ENCODE peak calls at places on chromosomes 6 and 20, in ten cellular contexts. L is H1, J is K562, W is T-helper 2 cell, O is cardiac muscle cell, V is GM04504, H is left colon, P is amygdala, N is naive B cell, Y is AG10803. M is an unnamed sample.
A peak's percentile ranks its signal among the peaks of the same experiment; 100 is the strongest.

GRCh38 chr20:56873836-56874235 is 244.7 kb downstream of the TFAP2C start:
- DNase-seq in N (no peak), W (no peak), H (no peak), J (no peak), P (no peak), L (no peak), O (no peak), V (no peak), Y (no peak), M (no peak)

GRCh38 chr6:26240981-26241770 is 123.8 kb upstream of the BTN3A2 start:
- DNase-seq in H (no peak), P (no peak), N (peak; percentile 57), L (no peak), W (peak; percentile 44), O (peak; percentile 89), V (no peak), Y (peak; percentile 73), J (no peak), M (no peak)

GRCh38 chr6:121614115-121614514 is 178.7 kb downstream of the GJA1 start:
- DNase-seq in N (no peak), P (no peak), O (peak; percentile 65), J (no peak), Y (no peak), V (no peak), H (no peak), W (no peak), L (no peak), M (no peak)

GRCh38 chr6:9563996-9564395 is 850.9 kb downstream of the TFAP2A start:
- DNase-seq in H (no peak), P (no peak), V (peak; percentile 84), N (no peak), Y (peak; percentile 51), J (no peak), W (no peak), O (peak; percentile 14), L (no peak), M (no peak)

GRCh38 chr6:117829594-117830319 is 77.3 kb upstream of the SLC35F1 start:
- DNase-seq in H (no peak), V (no peak), N (no peak), L (peak; percentile 78), J (no peak), O (peak; percentile 20), W (no peak), Y (peak; percentile 4), P (no peak), M (no peak)

GRCh38 chr20:21270806-21271205 is 32.3 kb upstream of the XRN2 start:
- DNase-seq in O (no peak), W (no peak), L (no peak), J (no peak), Y (no peak), H (no peak), N (no peak), V (no peak), P (no peak), M (no peak)

GRCh38 chr20:54950285-54950684 is 474.9 kb downstream of the DOK5 start:
- DNase-seq in L (no peak), J (no peak), V (no peak), H (no peak), O (no peak), P (no peak), W (no peak), Y (no peak), N (no peak), M (no peak)

GRCh38 chr6:56491606-56492328 is 150.9 kb downstream of the DST start:
- DNase-seq in J (no peak), P (no peak), N (no peak), O (peak; percentile 50), V (peak; percentile 27), Y (no peak), H (no peak), W (no peak), L (no peak), M (no peak)

GRCh38 chr6:30790734-30791383 is 46.5 kb upstream of the IER3 start:
- DNase-seq in W (no peak), H (no peak), L (no peak), N (no peak), Y (no peak), V (no peak), O (no peak), P (no peak), J (no peak), M (no peak)

GRCh38 chr6:27478141-27478705 is 5.3 kb upstream of the ZNF184 start:
- DNase-seq in Y (peak; percentile 24), L (no peak), V (no peak), W (no peak), N (no peak), H (no peak), O (peak; percentile 47), J (no peak), P (no peak), M (no peak)

GRCh38 chr6:124958759-124959354 is 3.4 kb upstream of the RNF217 start:
- DNase-seq in W (no peak), O (peak; percentile 41), L (no peak), J (no peak), H (no peak), V (no peak), N (no peak), Y (peak; percentile 45), P (no peak), M (no peak)

GRCh38 chr6:46199387-46199786 is 28.6 kb upstream of the ENPP5 start:
- DNase-seq in J (no peak), V (no peak), P (no peak), O (peak; percentile 90), Y (peak; percentile 61), N (no peak), W (no peak), L (no peak), H (no peak), M (no peak)

GRCh38 chr20:45359406-45360148 is 3.4 kb upstream of the SYS1 start:
- DNase-seq in O (peak; percentile 89), J (no peak), H (no peak), P (no peak), Y (peak; percentile 60), W (no peak), N (no peak), V (no peak), L (no peak), M (no peak)

GRCh38 chr6:157513004-157513603 is 132.1 kb downstream of the ZDHHC14 start:
- DNase-seq in Y (no peak), H (no peak), V (no peak), O (no peak), J (no peak), P (no peak), L (no peak), N (no peak), W (no peak), M (no peak)

GRCh38 chr6:139531148-139531547 is 156.7 kb upstream of the CITED2 start:
- DNase-seq in H (no peak), J (peak; percentile 39), P (no peak), O (no peak), W (peak; percentile 11), N (no peak), Y (no peak), V (no peak), L (no peak), M (no peak)

GRCh38 chr6:132669690-132670291 is 10.8 kb upstream of the TAAR1 start:
- DNase-seq in Y (peak; percentile 43), H (no peak), W (no peak), J (no peak), V (no peak), O (peak; percentile 75), N (peak; percentile 34), P (no peak), L (no peak), M (peak; percentile 11)

GRCh38 chr20:32709528-32710121 is 33.6 kb downstream of the COMMD7 start:
- DNase-seq in H (no peak), J (no peak), L (no peak), V (no peak), Y (no peak), O (peak; percentile 16), P (no peak), N (no peak), W (no peak), M (no peak)

GRCh38 chr20:58014628-58015315 is 213.7 kb downstream of the ANKRD60 start:
- DNase-seq in V (no peak), W (no peak), O (no peak), N (no peak), Y (no peak), P (no peak), H (no peak), J (no peak), L (no peak), M (no peak)

GRCh38 chr20:29497261-29497671 is 1760.2 kb upstream of the DEFB115 start:
- DNase-seq in N (peak; percentile 38), W (peak; percentile 8), L (no peak), Y (peak; percentile 0), O (peak; percentile 52), P (no peak), V (no peak), J (peak; percentile 36), H (peak; percentile 8), M (no peak)

GRCh38 chr6:159151266-159151855 is 17.8 kb upstream of the FNDC1 start:
- DNase-seq in L (no peak), N (peak; percentile 49), Y (peak; percentile 64), O (peak; percentile 76), W (no peak), H (peak; percentile 61), P (no peak), J (peak; percentile 80), V (no peak), M (no peak)

GRCh38 chr6:166707045-166707444 is 80.0 kb upstream of the RPS6KA2 start:
- DNase-seq in N (no peak), V (no peak), W (no peak), H (peak; percentile 54), J (no peak), Y (peak; percentile 17), P (peak; percentile 36), L (peak; percentile 81), O (peak; percentile 56), M (no peak)

GRCh38 chr6:26474439-26474881 is 16.7 kb downstream of the BTN2A1 start:
- DNase-seq in H (no peak), W (no peak), N (no peak), O (no peak), V (no peak), J (no peak), P (no peak), Y (no peak), L (no peak), M (no peak)

GRCh38 chr6:117072134-117072533 is 193.2 kb upstream of the VGLL2 start:
- DNase-seq in H (no peak), P (no peak), W (no peak), J (no peak), V (no peak), O (no peak), N (no peak), L (no peak), Y (no peak), M (no peak)

GRCh38 chr6:33702345-33702977 is 9.0 kb downstream of the UQCC2 start:
- DNase-seq in H (no peak), L (no peak), N (no peak), Y (peak; percentile 69), J (peak; percentile 62), P (no peak), V (peak; percentile 47), W (no peak), O (peak; percentile 69), M (no peak)

GRCh38 chr20:38321959-38322598 is 18.1 kb downstream of the BPI start:
- DNase-seq in N (no peak), V (peak; percentile 28), P (peak; percentile 43), O (peak; percentile 81), J (peak; percentile 64), H (peak; percentile 10), L (no peak), W (no peak), Y (peak; percentile 70), M (no peak)

GRCh38 chr6:90222724-90223198 is 73.9 kb downstream of the BACH2 start:
- DNase-seq in W (no peak), P (no peak), L (no peak), V (no peak), H (no peak), O (no peak), Y (no peak), J (no peak), N (no peak), M (peak; percentile 15)

GRCh38 chr6:42979523-42980177 is 669 bp upstream of the PEX6 start:
- DNase-seq in W (no peak), Y (peak; percentile 38), V (no peak), L (no peak), O (no peak), N (no peak), H (no peak), P (no peak), J (no peak), M (peak; percentile 52)

GRCh38 chr6:4319992-4320683 is 184.8 kb upstream of the ECI2 start:
- DNase-seq in Y (peak; percentile 47), N (no peak), W (no peak), O (peak; percentile 74), P (no peak), L (no peak), H (no peak), V (peak; percentile 42), J (no peak), M (peak; percentile 21)